ENCODE peak calls at places on chromosomes 6 and 20, in seven cellular contexts. X, W, H, B, P, Z and F are unnamed samples.

GRCh38 chr6:157034433-157035230 is 257.5 kb downstream of the ARID1B start:
- DNase-seq in X (peak), W (peak), H (peak), B (no peak), P (no peak), Z (peak), F (peak)

GRCh38 chr20:8766868-8767390 is 302.0 kb upstream of the PLCB4 start:
- DNase-seq in X (no peak), W (no peak), H (no peak), B (no peak), P (no peak), Z (no peak), F (peak)

GRCh38 chr6:157685596-157686280 is 137.3 kb upstream of the SNX9 start:
- DNase-seq in X (no peak), W (no peak), H (no peak), B (no peak), P (no peak), Z (no peak), F (no peak)

GRCh38 chr6:13763740-13764381 is 50.5 kb downstream of the MCUR1 start:
- DNase-seq in X (no peak), W (no peak), H (no peak), B (no peak), P (no peak), Z (no peak), F (no peak)

GRCh38 chr6:158686311-158686710 is 36.5 kb downstream of the SYTL3 start:
- DNase-seq in X (no peak), W (peak), H (peak), B (peak), P (no peak), Z (no peak), F (no peak)

GRCh38 chr20:58504566-58504965 is 10.6 kb downstream of the APCDD1L start:
- DNase-seq in X (no peak), W (no peak), H (no peak), B (no peak), P (no peak), Z (no peak), F (no peak)

GRCh38 chr6:1062786-1063545 is 248.9 kb upstream of the FOXQ1 start:
- DNase-seq in X (no peak), W (no peak), H (no peak), B (peak), P (no peak), Z (no peak), F (no peak)

GRCh38 chr6:72709436-72709835 is 87.6 kb downstream of the KCNQ5 start:
- DNase-seq in X (no peak), W (no peak), H (no peak), B (no peak), P (no peak), Z (no peak), F (no peak)

GRCh38 chr20:47318027-47318595 is 38.4 kb downstream of the ZMYND8 start:
- DNase-seq in X (no peak), W (peak), H (peak), B (peak), P (no peak), Z (peak), F (no peak)

GRCh38 chr6:109595998-109596397 is 95.0 kb downstream of the AK9 start:
- DNase-seq in X (no peak), W (peak), H (peak), B (peak), P (no peak), Z (peak), F (peak)

GRCh38 chr6:139973602-139974373 is 599.3 kb upstream of the CITED2 start:
- DNase-seq in X (no peak), W (peak), H (no peak), B (no peak), P (peak), Z (peak), F (no peak)

GRCh38 chr6:111828799-111829198 is 44.5 kb downstream of the FYN start:
- DNase-seq in X (no peak), W (no peak), H (no peak), B (no peak), P (no peak), Z (no peak), F (no peak)

GRCh38 chr20:61517419-61517818 is 265.4 kb downstream of the CDH4 start:
- DNase-seq in X (no peak), W (no peak), H (no peak), B (no peak), P (no peak), Z (no peak), F (no peak)

GRCh38 chr6:13848553-13849150 is 34.3 kb upstream of the MCUR1 start:
- DNase-seq in X (no peak), W (no peak), H (peak), B (no peak), P (no peak), Z (peak), F (no peak)

GRCh38 chr6:89611666-89612065 is 26.9 kb downstream of the LYRM2 start:
- DNase-seq in X (no peak), W (no peak), H (no peak), B (no peak), P (no peak), Z (no peak), F (no peak)

GRCh38 chr6:38078671-38079070 is 259.1 kb downstream of the ZFAND3 start:
- DNase-seq in X (no peak), W (no peak), H (no peak), B (no peak), P (no peak), Z (peak), F (no peak)

GRCh38 chr6:17580518-17581048 is 19.5 kb upstream of the FAM8A1 start:
- DNase-seq in X (no peak), W (peak), H (no peak), B (peak), P (no peak), Z (peak), F (peak)

GRCh38 chr20:61551401-61551800 is 299.3 kb downstream of the CDH4 start:
- DNase-seq in X (no peak), W (no peak), H (no peak), B (no peak), P (no peak), Z (no peak), F (no peak)

GRCh38 chr6:74269601-74269860 is 573.5 kb downstream of the CD109 start:
- DNase-seq in X (no peak), W (no peak), H (no peak), B (no peak), P (no peak), Z (peak), F (no peak)